ENCODE peak calls at places on chromosomes 2 and 18, in eight cellular contexts. D is EL; V is GM10248; A is stimulated activated CD8-positive, alpha-beta memory T cell treated with anti-CD3 and anti-CD28 coated beads, Interleukin-15, amount 100 ng/mL, for 24 hours; Q is AG08395; I is GM04503; E is mesendoderm; Z is MCF 10A. J is an unnamed sample.

GRCh38 chr18:3256693-3257626 is 5.0 kb upstream of the MYL12B start:
- DNase-seq in D (peak; percentile 82), V (no peak), A (no peak), Q (peak; percentile 27), I (no peak), E (peak; percentile 42), Z (no peak), J (no peak)

GRCh38 chr2:153872311-153873061 is 764 bp downstream of the GALNT13 start:
- DNase-seq in D (no peak), V (no peak), A (no peak), Q (no peak), I (no peak), E (peak; percentile 25), Z (no peak), J (peak; percentile 16)

GRCh38 chr2:221203846-221204245 is 368.3 kb downstream of the EPHA4 start:
- DNase-seq in D (no peak), V (no peak), A (no peak), Q (no peak), I (no peak), E (no peak), Z (peak; percentile 56), J (no peak)

GRCh38 chr2:2016912-2017311 is 272.6 kb upstream of the PXDN start:
- DNase-seq in D (no peak), V (no peak), A (no peak), Q (no peak), I (no peak), E (no peak), Z (no peak), J (no peak)

GRCh38 chr2:10172033-10172865 is 49.7 kb downstream of the RRM2 start:
- DNase-seq in D (no peak), V (no peak), A (no peak), Q (no peak), I (no peak), E (no peak), Z (no peak), J (no peak)

GRCh38 chr2:138615257-138615656 is 113.7 kb downstream of the SPOPL start:
- DNase-seq in D (peak; percentile 86), V (no peak), A (no peak), Q (no peak), I (peak; percentile 0), E (no peak), Z (peak; percentile 54), J (no peak)

GRCh38 chr2:201073071-201073470 is 1.3 kb downstream of the NDUFB3 start:
- DNase-seq in D (no peak), V (no peak), A (no peak), Q (no peak), I (no peak), E (no peak), Z (no peak), J (no peak)

GRCh38 chr18:41462946-41463345 is 492.1 kb upstream of the PIK3C3 start:
- DNase-seq in D (no peak), V (no peak), A (no peak), Q (no peak), I (no peak), E (no peak), Z (no peak), J (no peak)

GRCh38 chr2:240386321-240386720 is 49.1 kb upstream of the GPC1 start:
- DNase-seq in D (no peak), V (no peak), A (no peak), Q (no peak), I (no peak), E (no peak), Z (no peak), J (no peak)

GRCh38 chr2:45788401-45788800 is 136.9 kb downstream of the PRKCE start:
- DNase-seq in D (no peak), V (no peak), A (no peak), Q (no peak), I (no peak), E (no peak), Z (no peak), J (no peak)

GRCh38 chr18:5195656-5196055 is 1.4 kb downstream of the AKAIN1 start:
- DNase-seq in D (no peak), V (no peak), A (no peak), Q (no peak), I (no peak), E (peak; percentile 13), Z (no peak), J (no peak)

GRCh38 chr2:104572856-104573255 is 281.1 kb upstream of the POU3F3 start:
- DNase-seq in D (no peak), V (no peak), A (no peak), Q (no peak), I (no peak), E (no peak), Z (peak; percentile 62), J (no peak)

GRCh38 chr2:44441200-44441599 is 79.5 kb downstream of the CAMKMT start:
- DNase-seq in D (no peak), V (no peak), A (no peak), Q (peak; percentile 5), I (no peak), E (no peak), Z (no peak), J (no peak)

GRCh38 chr18:7856733-7857132 is 289.6 kb downstream of the PTPRM start:
- DNase-seq in D (peak; percentile 41), V (no peak), A (no peak), Q (no peak), I (no peak), E (peak; percentile 33), Z (no peak), J (no peak)

GRCh38 chr18:35605686-35606417 is 24.3 kb downstream of the GALNT1 start:
- DNase-seq in D (no peak), V (no peak), A (no peak), Q (no peak), I (no peak), E (no peak), Z (peak; percentile 58), J (no peak)

GRCh38 chr2:29367986-29368677 is 252.9 kb downstream of the CLIP4 start:
- DNase-seq in D (peak; percentile 51), V (no peak), A (no peak), Q (no peak), I (no peak), E (no peak), Z (peak; percentile 72), J (no peak)

GRCh38 chr2:33273479-33273878 is 203.0 kb upstream of the RASGRP3 start:
- DNase-seq in D (no peak), V (no peak), A (no peak), Q (no peak), I (no peak), E (no peak), Z (no peak), J (no peak)

GRCh38 chr2:6824962-6825361 is 40.7 kb downstream of the CMPK2 start:
- DNase-seq in D (peak; percentile 67), V (no peak), A (no peak), Q (peak; percentile 32), I (no peak), E (peak; percentile 32), Z (peak; percentile 24), J (no peak)

GRCh38 chr2:129777757-129778607 is 201.5 kb upstream of the RAB6C start:
- DNase-seq in D (no peak), V (no peak), A (no peak), Q (no peak), I (no peak), E (no peak), Z (no peak), J (no peak)

GRCh38 chr2:45241061-45241561 is 231.9 kb upstream of the SIX2 start:
- DNase-seq in D (peak; percentile 77), V (no peak), A (no peak), Q (no peak), I (peak; percentile 55), E (no peak), Z (no peak), J (no peak)

GRCh38 chr18:56696966-56697365 is 45.8 kb downstream of the WDR7 start:
- DNase-seq in D (peak; percentile 2), V (no peak), A (no peak), Q (no peak), I (no peak), E (no peak), Z (no peak), J (no peak)

GRCh38 chr2:48257456-48257855 is 272.5 kb upstream of the STON1 start:
- DNase-seq in D (no peak), V (no peak), A (no peak), Q (no peak), I (no peak), E (no peak), Z (no peak), J (no peak)